ENCODE peak calls at places on chromosomes 16 and 17, in six cellular contexts. G, R, O, Y, X and E are unnamed samples.

GRCh38 chr17:78197147-78197830 is 10.1 kb downstream of the AFMID start:
- DNase-seq in G (no peak), R (peak), O (no peak), Y (no peak), X (no peak), E (no peak)

GRCh38 chr17:57370051-57370581 is 113.8 kb downstream of the MSI2 start:
- DNase-seq in G (no peak), R (no peak), O (no peak), Y (peak), X (peak), E (no peak)

GRCh38 chr17:67245694-67246397 is 850 bp upstream of the HELZ start:
- DNase-seq in G (peak), R (peak), O (peak), Y (no peak), X (no peak), E (peak)

GRCh38 chr16:50992366-50993032 is 158.6 kb downstream of the SALL1 start:
- DNase-seq in G (no peak), R (no peak), O (no peak), Y (no peak), X (no peak), E (no peak)

GRCh38 chr17:50331085-50331791 is 14.7 kb upstream of the XYLT2 start:
- DNase-seq in G (no peak), R (peak), O (no peak), Y (peak), X (peak), E (no peak)

GRCh38 chr16:31484491-31485171 is 1.7 kb downstream of the SLC5A2 start:
- DNase-seq in G (no peak), R (peak), O (no peak), Y (peak), X (no peak), E (peak)

GRCh38 chr17:8253801-8254200 is 4.7 kb downstream of the PFAS start:
- DNase-seq in G (peak), R (peak), O (no peak), Y (no peak), X (peak), E (no peak)

GRCh38 chr17:57158795-57159194 is 73.7 kb downstream of the AKAP1 start:
- DNase-seq in G (no peak), R (peak), O (no peak), Y (no peak), X (no peak), E (no peak)

GRCh38 chr17:61393904-61394629 is 5.6 kb upstream of the TBX2 start:
- DNase-seq in G (peak), R (peak), O (no peak), Y (no peak), X (no peak), E (no peak)

GRCh38 chr17:27396045-27396444 is 60.2 kb upstream of the KSR1 start:
- DNase-seq in G (no peak), R (no peak), O (no peak), Y (no peak), X (no peak), E (no peak)

GRCh38 chr17:77493238-77493812 is 352.6 kb downstream of the SEC14L1 start:
- DNase-seq in G (no peak), R (peak), O (no peak), Y (no peak), X (no peak), E (no peak)

GRCh38 chr17:64187093-64187895 is 57.4 kb upstream of the ERN1 start:
- DNase-seq in G (no peak), R (no peak), O (no peak), Y (no peak), X (no peak), E (no peak)

GRCh38 chr16:75048051-75048450 is 49.2 kb downstream of the ZNRF1 start:
- DNase-seq in G (no peak), R (no peak), O (no peak), Y (no peak), X (no peak), E (no peak)

GRCh38 chr16:49856741-49857330 is 924 bp upstream of the ZNF423 start:
- DNase-seq in G (peak), R (peak), O (peak), Y (peak), X (peak), E (peak)

GRCh38 chr17:32970281-32970680 is 21.4 kb upstream of the SPACA3 start:
- DNase-seq in G (no peak), R (no peak), O (no peak), Y (no peak), X (peak), E (no peak)

GRCh38 chr16:23368469-23368868 is 66.4 kb downstream of the SCNN1B start:
- DNase-seq in G (no peak), R (no peak), O (no peak), Y (peak), X (no peak), E (no peak)

GRCh38 chr17:34447406-34447805 is 84.4 kb upstream of the CCL1 start:
- DNase-seq in G (no peak), R (no peak), O (no peak), Y (no peak), X (no peak), E (no peak)

GRCh38 chr16:55508941-55509920 is at the start of gene LPCAT2:
- DNase-seq in G (peak), R (peak), O (peak), Y (no peak), X (peak), E (peak)

GRCh38 chr16:10314811-10315210 is 71.0 kb upstream of the ATF7IP2 start:
- DNase-seq in G (no peak), R (no peak), O (no peak), Y (no peak), X (peak), E (no peak)

GRCh38 chr17:65163990-65164495 is 26.9 kb downstream of the RGS9 start:
- DNase-seq in G (no peak), R (no peak), O (no peak), Y (no peak), X (no peak), E (no peak)

GRCh38 chr17:17171186-17171585 is 34.9 kb downstream of the PLD6 start:
- DNase-seq in G (no peak), R (no peak), O (no peak), Y (no peak), X (no peak), E (no peak)

GRCh38 chr17:44828919-44829557 is 1.0 kb downstream of the GJC1 start:
- DNase-seq in G (no peak), R (peak), O (no peak), Y (no peak), X (peak), E (no peak)

GRCh38 chr17:81579821-81580321 is 27.7 kb upstream of the FAAP100 start:
- DNase-seq in G (no peak), R (no peak), O (no peak), Y (no peak), X (peak), E (no peak)

GRCh38 chr16:70736454-70737376 is 50.9 kb upstream of the MTSS2 start:
- DNase-seq in G (no peak), R (peak), O (no peak), Y (no peak), X (no peak), E (no peak)

GRCh38 chr16:87765776-87766484 is at the start of gene KLHDC4:
- DNase-seq in G (peak), R (peak), O (peak), Y (no peak), X (peak), E (peak)

GRCh38 chr17:7538891-7539290 is 10.0 kb upstream of the TNFSF12 start:
- DNase-seq in G (no peak), R (no peak), O (no peak), Y (no peak), X (no peak), E (no peak)

GRCh38 chr17:80055597-80055996 is 19.2 kb downstream of the CCDC40 start:
- DNase-seq in G (no peak), R (peak), O (no peak), Y (no peak), X (no peak), E (no peak)

GRCh38 chr17:81197409-81197795 is 25.4 kb downstream of the CEP131 start:
- DNase-seq in G (no peak), R (no peak), O (no peak), Y (no peak), X (no peak), E (no peak)

GRCh38 chr17:1649844-1650409 is at the start of gene RILP:
- DNase-seq in G (no peak), R (peak), O (no peak), Y (no peak), X (peak), E (peak)

GRCh38 chr16:68994324-68994723 is 111.1 kb upstream of the HAS3 start:
- DNase-seq in G (no peak), R (no peak), O (no peak), Y (no peak), X (no peak), E (no peak)

GRCh38 chr16:81035975-81036750 is 521 bp downstream of the ATMIN start:
- DNase-seq in G (peak), R (peak), O (no peak), Y (no peak), X (peak), E (peak)

GRCh38 chr16:66082424-66082823 is 284.1 kb upstream of the CDH5 start:
- DNase-seq in G (no peak), R (no peak), O (no peak), Y (no peak), X (no peak), E (no peak)

GRCh38 chr17:35616506-35616905 is 29.4 kb downstream of the AP2B1 start:
- DNase-seq in G (no peak), R (no peak), O (no peak), Y (no peak), X (no peak), E (no peak)

GRCh38 chr17:35621768-35622167 is 34.6 kb downstream of the AP2B1 start:
- DNase-seq in G (no peak), R (no peak), O (no peak), Y (no peak), X (no peak), E (no peak)

GRCh38 chr17:35614835-35615234 is 27.7 kb downstream of the AP2B1 start:
- DNase-seq in G (no peak), R (no peak), O (no peak), Y (no peak), X (no peak), E (no peak)

GRCh38 chr17:35617505-35617904 is 30.4 kb downstream of the AP2B1 start:
- DNase-seq in G (no peak), R (no peak), O (no peak), Y (no peak), X (no peak), E (no peak)

GRCh38 chr17:35618628-35619027 is 31.5 kb downstream of the AP2B1 start:
- DNase-seq in G (no peak), R (no peak), O (no peak), Y (no peak), X (no peak), E (no peak)
- TF ChIP-seq CTCF in G (no peak), R (no peak), O (no peak), Y (no peak), X (no peak), E (no peak)

GRCh38 chr17:48051706-48052486 is 3.7 kb downstream of the NFE2L1 start:
- DNase-seq in G (no peak), R (peak), O (peak), Y (no peak), X (peak), E (no peak)
- TF ChIP-seq CTCF in G (no peak), R (no peak), O (peak), Y (no peak), X (peak), E (no peak)

DNA sequence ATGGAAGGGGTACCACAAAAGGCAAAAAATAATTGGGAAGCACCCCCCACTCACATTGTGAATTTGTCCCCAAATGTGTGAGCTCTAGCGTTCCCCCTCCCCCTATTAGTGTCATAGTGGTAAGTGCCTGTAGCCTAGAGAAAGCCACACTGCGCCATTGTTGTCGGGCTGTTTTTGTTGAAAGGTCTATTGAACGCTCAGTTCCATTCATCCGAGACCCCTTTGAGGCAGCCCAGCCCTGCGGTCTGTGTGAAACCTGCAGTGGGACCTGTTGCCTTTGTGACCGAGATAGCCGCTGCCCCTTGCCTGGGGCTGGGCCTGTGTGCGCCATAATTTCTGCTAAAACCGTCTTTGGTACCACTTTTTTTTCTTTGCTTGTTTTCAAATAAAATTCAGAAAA is 3.0 kb downstream of the JPT2 start:
- DNase-seq in G (no peak), R (no peak), O (no peak), Y (no peak), X (no peak), E (no peak)
- TF ChIP-seq CTCF in G (no peak), R (no peak), O (no peak), Y (no peak), X (no peak), E (no peak)

GRCh38 chr16:1946495-1947368 is 3.7 kb upstream of the MSRB1 start:
- DNase-seq in G (no peak), R (no peak), O (no peak), Y (no peak), X (no peak), E (no peak)
- TF ChIP-seq CTCF in G (no peak), R (peak), O (no peak), Y (no peak), X (no peak), E (no peak)

GRCh38 chr17:35981246-35981645 is at the start of gene CCL16:
- DNase-seq in G (no peak), R (no peak), O (no peak), Y (no peak), X (no peak), E (no peak)

GRCh38 chr17:35981908-35982330 is 622 bp upstream of the CCL16 start:
- DNase-seq in G (no peak), R (peak), O (peak), Y (no peak), X (no peak), E (no peak)

GRCh38 chr17:35973333-35974260 is 7.7 kb downstream of the CCL16 start:
- DNase-seq in G (no peak), R (no peak), O (no peak), Y (no peak), X (peak), E (no peak)

GRCh38 chr17:35978346-35978745 is 3.0 kb downstream of the CCL16 start:
- DNase-seq in G (no peak), R (no peak), O (no peak), Y (no peak), X (no peak), E (no peak)

GRCh38 chr17:35977509-35977908 is 3.8 kb downstream of the CCL16 start:
- DNase-seq in G (no peak), R (no peak), O (no peak), Y (no peak), X (no peak), E (no peak)
- TF ChIP-seq CTCF in G (no peak), R (no peak), O (no peak), Y (no peak), X (no peak), E (no peak)

GRCh38 chr17:2782030-2782429 is 14.2 kb upstream of the RAP1GAP2 start:
- DNase-seq in G (no peak), R (no peak), O (no peak), Y (no peak), X (no peak), E (no peak)

GRCh38 chr17:2783310-2784030 is 12.8 kb upstream of the RAP1GAP2 start:
- DNase-seq in G (no peak), R (no peak), O (no peak), Y (no peak), X (no peak), E (no peak)

GRCh38 chr17:2789700-2790099 is 6.5 kb upstream of the RAP1GAP2 start:
- DNase-seq in G (no peak), R (no peak), O (no peak), Y (no peak), X (no peak), E (no peak)

GRCh38 chr17:2784864-2785263 is 11.4 kb upstream of the RAP1GAP2 start:
- DNase-seq in G (no peak), R (no peak), O (no peak), Y (no peak), X (no peak), E (no peak)

GRCh38 chr17:2786176-2786881 is 9.9 kb upstream of the RAP1GAP2 start:
- DNase-seq in G (peak), R (peak), O (peak), Y (peak), X (peak), E (peak)
- TF ChIP-seq CTCF in G (peak), R (peak), O (peak), Y (peak), X (peak), E (peak)

GRCh38 chr16:85153656-85154091 is 41.4 kb upstream of the CIBAR2 start:
- DNase-seq in G (no peak), R (no peak), O (no peak), Y (no peak), X (no peak), E (no peak)
- TF ChIP-seq CTCF in G (no peak), R (no peak), O (no peak), Y (no peak), X (no peak), E (no peak)

DNA sequence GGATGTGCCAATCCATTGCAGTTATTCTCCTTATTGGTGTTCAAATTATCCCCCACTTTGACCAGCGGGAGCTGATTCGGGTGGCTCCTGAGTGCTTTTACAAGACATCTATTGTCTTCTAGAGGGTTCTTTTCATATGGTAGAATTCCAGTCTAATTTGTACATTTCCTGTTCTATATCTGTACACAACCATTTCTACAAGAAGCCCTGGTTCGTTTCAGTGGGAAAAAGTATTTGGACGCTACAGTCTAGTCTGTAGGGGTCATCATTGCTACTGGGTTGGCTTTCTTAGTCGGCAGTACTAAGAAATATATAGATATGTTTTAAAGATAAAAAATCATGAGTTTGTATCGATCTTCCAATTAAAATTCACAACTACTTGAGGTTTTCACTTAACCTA is 262.6 kb downstream of the MAP2K6 start:
- DNase-seq in G (no peak), R (no peak), O (no peak), Y (no peak), X (no peak), E (no peak)
- TF ChIP-seq CTCF in G (no peak), R (no peak), O (peak), Y (peak), X (no peak), E (no peak)

DNA sequence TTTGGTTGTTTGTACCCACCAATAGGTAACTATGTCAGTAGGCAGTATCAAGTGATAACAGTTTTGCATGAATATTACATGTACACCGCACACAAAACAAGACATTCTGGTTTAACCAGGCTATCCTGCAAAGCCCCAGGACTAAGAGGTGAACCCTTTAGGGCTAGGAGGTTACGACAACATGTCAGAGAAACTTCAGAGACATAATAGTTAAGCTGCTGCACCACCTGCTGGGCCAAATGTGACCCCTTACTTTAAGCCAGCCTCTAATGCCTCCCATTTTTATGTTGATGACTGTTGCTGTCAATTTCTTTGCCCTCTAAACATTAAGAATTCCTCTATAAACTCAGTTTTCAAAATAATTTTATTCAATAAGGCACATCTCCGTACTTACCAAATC is 15.4 kb downstream of the SRP68 start:
- DNase-seq in G (no peak), R (no peak), O (no peak), Y (no peak), X (no peak), E (no peak)
- TF ChIP-seq CTCF in G (no peak), R (no peak), O (no peak), Y (peak), X (no peak), E (no peak)